ENCODE peak calls at places on chromosome 2, in five cellular contexts. One of them, this sample, is unnamed.

GRCh38 chr2:43220982-43221659 is 5.3 kb downstream of the ZFP36L2 start:
- DNase-seq in bronchial epithelial cell: peak
- DNase-seq in small intestine: peak
- DNase-seq in SK-N-SH: peak
- DNase-seq in H1: peak
- DNase-seq in this sample: peak

GRCh38 chr2:196453613-196454047 is 185.9 kb upstream of the CCDC150 start:
- DNase-seq in bronchial epithelial cell: peak
- DNase-seq in small intestine: peak
- DNase-seq in SK-N-SH: peak
- DNase-seq in H1: no peak
- DNase-seq in this sample: peak

GRCh38 chr2:95730813-95731212 is 139.0 kb downstream of the TRIM43 start:
- DNase-seq in bronchial epithelial cell: no peak
- DNase-seq in small intestine: no peak
- DNase-seq in SK-N-SH: no peak
- DNase-seq in H1: no peak
- DNase-seq in this sample: no peak

GRCh38 chr2:71455741-71456569 is 2.6 kb downstream of the DYSF start:
- DNase-seq in bronchial epithelial cell: no peak
- DNase-seq in small intestine: no peak
- DNase-seq in SK-N-SH: peak
- DNase-seq in H1: peak
- DNase-seq in this sample: no peak

GRCh38 chr2:150888337-150888736 is 373.3 kb downstream of the RBM43 start:
- DNase-seq in bronchial epithelial cell: no peak
- DNase-seq in small intestine: no peak
- DNase-seq in SK-N-SH: no peak
- DNase-seq in H1: no peak
- DNase-seq in this sample: no peak

GRCh38 chr2:238970553-238971081 is 122.7 kb downstream of the TWIST2 start:
- DNase-seq in bronchial epithelial cell: peak
- DNase-seq in small intestine: peak
- DNase-seq in SK-N-SH: peak
- DNase-seq in H1: peak
- DNase-seq in this sample: no peak

GRCh38 chr2:163364736-163365135 is 371.1 kb downstream of the FIGN start:
- DNase-seq in bronchial epithelial cell: no peak
- DNase-seq in small intestine: no peak
- DNase-seq in SK-N-SH: no peak
- DNase-seq in H1: no peak
- DNase-seq in this sample: no peak

GRCh38 chr2:33620-34019 is 12.7 kb downstream of the FAM110C start:
- DNase-seq in bronchial epithelial cell: peak
- DNase-seq in small intestine: peak
- DNase-seq in SK-N-SH: no peak
- DNase-seq in H1: no peak
- DNase-seq in this sample: no peak

GRCh38 chr2:186590538-186591441 is 934 bp downstream of the ITGAV start:
- DNase-seq in bronchial epithelial cell: peak
- DNase-seq in small intestine: peak
- DNase-seq in SK-N-SH: peak
- DNase-seq in H1: no peak
- DNase-seq in this sample: no peak

GRCh38 chr2:105062158-105062557 is 24.3 kb downstream of the MRPS9 start:
- DNase-seq in bronchial epithelial cell: no peak
- DNase-seq in small intestine: no peak
- DNase-seq in SK-N-SH: no peak
- DNase-seq in H1: no peak
- DNase-seq in this sample: no peak

GRCh38 chr2:127118038-127118437 is 11.1 kb upstream of the BIN1 start:
- DNase-seq in bronchial epithelial cell: no peak
- DNase-seq in small intestine: no peak
- DNase-seq in SK-N-SH: no peak
- DNase-seq in H1: peak
- DNase-seq in this sample: no peak

GRCh38 chr2:193103064-193103463 is 908.3 kb upstream of the TMEFF2 start:
- DNase-seq in bronchial epithelial cell: peak
- DNase-seq in small intestine: peak
- DNase-seq in SK-N-SH: no peak
- DNase-seq in H1: no peak
- DNase-seq in this sample: peak

GRCh38 chr2:162063899-162064298 is 10.1 kb downstream of the DPP4 start:
- DNase-seq in bronchial epithelial cell: no peak
- DNase-seq in small intestine: peak
- DNase-seq in SK-N-SH: no peak
- DNase-seq in H1: no peak
- DNase-seq in this sample: no peak

GRCh38 chr2:163601377-163601776 is 134.4 kb downstream of the FIGN start:
- DNase-seq in bronchial epithelial cell: peak
- DNase-seq in small intestine: no peak
- DNase-seq in SK-N-SH: no peak
- DNase-seq in H1: no peak
- DNase-seq in this sample: no peak

GRCh38 chr2:70069049-70069448 is 18.2 kb upstream of the PCBP1 start:
- DNase-seq in bronchial epithelial cell: peak
- DNase-seq in small intestine: peak
- DNase-seq in SK-N-SH: no peak
- DNase-seq in H1: no peak
- DNase-seq in this sample: no peak

GRCh38 chr2:229133155-229133772 is 137.8 kb downstream of the PID1 start:
- DNase-seq in bronchial epithelial cell: peak
- DNase-seq in small intestine: peak
- DNase-seq in SK-N-SH: peak
- DNase-seq in H1: no peak
- DNase-seq in this sample: no peak

GRCh38 chr2:190170673-190171072 is 108.1 kb upstream of the MSTN start:
- DNase-seq in bronchial epithelial cell: no peak
- DNase-seq in small intestine: peak
- DNase-seq in SK-N-SH: no peak
- DNase-seq in H1: no peak
- DNase-seq in this sample: no peak

GRCh38 chr2:122706757-122707223 is 951.3 kb downstream of the TSN start:
- DNase-seq in bronchial epithelial cell: no peak
- DNase-seq in small intestine: no peak
- DNase-seq in SK-N-SH: no peak
- DNase-seq in H1: no peak
- DNase-seq in this sample: no peak

GRCh38 chr2:222427606-222428320 is 3.4 kb downstream of the SGPP2 start:
- DNase-seq in bronchial epithelial cell: peak
- DNase-seq in small intestine: peak
- DNase-seq in SK-N-SH: no peak
- DNase-seq in H1: no peak
- DNase-seq in this sample: no peak

GRCh38 chr2:72148391-72148974 is 821 bp upstream of the CYP26B1 start:
- DNase-seq in bronchial epithelial cell: no peak
- DNase-seq in small intestine: no peak
- DNase-seq in SK-N-SH: peak
- DNase-seq in H1: peak
- DNase-seq in this sample: no peak

DNA sequence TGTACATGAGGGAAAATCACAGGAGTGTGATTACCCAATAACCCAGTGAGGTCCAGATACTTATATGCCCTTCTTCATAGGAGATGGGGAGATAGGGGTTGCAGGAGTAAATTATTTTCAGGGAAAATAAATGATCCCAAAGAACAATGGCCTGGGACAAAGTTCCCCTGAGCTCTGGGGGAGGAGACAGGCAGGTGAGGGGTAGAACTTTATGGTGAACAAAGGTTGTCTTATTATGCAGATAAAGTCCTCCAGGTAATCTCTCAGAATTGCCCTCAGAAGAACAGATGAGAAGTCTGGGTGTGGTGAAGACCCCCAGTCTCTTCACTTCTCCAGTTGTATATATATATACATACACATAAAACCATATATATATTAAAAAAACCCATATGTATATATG is 22.1 kb upstream of the RMDN2 start:
- DNase-seq in bronchial epithelial cell: no peak
- DNase-seq in small intestine: peak
- DNase-seq in SK-N-SH: no peak
- DNase-seq in H1: no peak
- DNase-seq in this sample: no peak
- H3K4me3 ChIP-seq in bronchial epithelial cell: no peak
- H3K4me3 ChIP-seq in small intestine: no peak
- H3K4me3 ChIP-seq in SK-N-SH: no peak
- H3K4me3 ChIP-seq in H1: no peak
- H3K4me3 ChIP-seq in this sample: no peak

GRCh38 chr2:174634130-174635014 is 36.8 kb upstream of the WIPF1 start:
- DNase-seq in bronchial epithelial cell: no peak
- DNase-seq in small intestine: peak
- DNase-seq in SK-N-SH: no peak
- DNase-seq in H1: no peak
- DNase-seq in this sample: no peak

GRCh38 chr2:174633621-174633927 is 36.0 kb upstream of the WIPF1 start:
- DNase-seq in bronchial epithelial cell: no peak
- DNase-seq in small intestine: no peak
- DNase-seq in SK-N-SH: no peak
- DNase-seq in H1: no peak
- DNase-seq in this sample: no peak

GRCh38 chr2:174636979-174637378 is 39.4 kb upstream of the WIPF1 start:
- DNase-seq in bronchial epithelial cell: no peak
- DNase-seq in small intestine: no peak
- DNase-seq in SK-N-SH: no peak
- DNase-seq in H1: no peak
- DNase-seq in this sample: no peak

GRCh38 chr2:174635747-174636399 is 38.3 kb upstream of the WIPF1 start:
- DNase-seq in bronchial epithelial cell: no peak
- DNase-seq in small intestine: no peak
- DNase-seq in SK-N-SH: no peak
- DNase-seq in H1: no peak
- DNase-seq in this sample: peak

DNA sequence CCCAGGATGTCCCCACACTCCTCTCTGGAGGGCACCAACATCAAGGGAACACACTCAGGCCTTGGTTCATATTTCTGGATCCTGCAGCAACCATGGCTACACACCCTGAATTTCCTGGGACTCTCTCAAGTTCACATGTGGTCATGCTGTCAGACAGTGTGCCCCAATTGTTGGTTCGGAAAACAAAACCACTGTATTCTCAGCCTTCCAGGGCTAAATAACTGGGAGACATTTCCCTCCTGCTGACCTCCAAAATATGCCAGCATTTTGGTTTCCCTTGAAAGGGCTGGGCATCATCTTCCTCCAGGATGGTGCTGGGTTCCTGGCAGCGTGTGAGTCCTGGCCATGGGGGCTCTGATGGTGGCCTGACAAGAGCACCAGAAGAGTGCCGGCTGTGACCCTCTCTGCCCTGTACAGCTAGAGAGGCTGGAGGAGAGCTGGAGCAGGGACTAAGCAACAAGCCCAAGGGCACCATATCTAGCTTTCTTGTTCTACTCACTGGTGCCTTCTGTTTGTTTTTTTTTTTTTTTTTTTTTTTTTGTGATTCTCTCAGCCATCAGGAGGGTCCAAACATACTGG is 37.5 kb upstream of the WIPF1 start:
- DNase-seq in bronchial epithelial cell: no peak
- DNase-seq in small intestine: no peak
- DNase-seq in SK-N-SH: no peak
- DNase-seq in H1: no peak
- DNase-seq in this sample: no peak
- H3K4me3 ChIP-seq in bronchial epithelial cell: no peak
- H3K4me3 ChIP-seq in small intestine: no peak
- H3K4me3 ChIP-seq in SK-N-SH: no peak
- H3K4me3 ChIP-seq in H1: no peak
- H3K4me3 ChIP-seq in this sample: no peak

GRCh38 chr2:119157850-119158511 is 570 bp downstream of the C1QL2 start:
- DNase-seq in bronchial epithelial cell: no peak
- DNase-seq in small intestine: no peak
- DNase-seq in SK-N-SH: no peak
- DNase-seq in H1: peak
- DNase-seq in this sample: no peak

GRCh38 chr2:119155633-119156032 is 2.9 kb downstream of the C1QL2 start:
- DNase-seq in bronchial epithelial cell: no peak
- DNase-seq in small intestine: no peak
- DNase-seq in SK-N-SH: no peak
- DNase-seq in H1: no peak
- DNase-seq in this sample: no peak

GRCh38 chr2:119158563-119159347 is at the start of gene C1QL2:
- DNase-seq in bronchial epithelial cell: no peak
- DNase-seq in small intestine: no peak
- DNase-seq in SK-N-SH: peak
- DNase-seq in H1: peak
- DNase-seq in this sample: no peak

GRCh38 chr2:119156891-119157773 is 1.4 kb downstream of the C1QL2 start:
- DNase-seq in bronchial epithelial cell: no peak
- DNase-seq in small intestine: no peak
- DNase-seq in SK-N-SH: no peak
- DNase-seq in H1: peak
- DNase-seq in this sample: no peak

GRCh38 chr2:119156105-119156890 is 2.3 kb downstream of the C1QL2 start:
- DNase-seq in bronchial epithelial cell: peak
- DNase-seq in small intestine: no peak
- DNase-seq in SK-N-SH: peak
- DNase-seq in H1: peak
- DNase-seq in this sample: no peak
- H3K4me3 ChIP-seq in bronchial epithelial cell: no peak
- H3K4me3 ChIP-seq in small intestine: no peak
- H3K4me3 ChIP-seq in SK-N-SH: no peak
- H3K4me3 ChIP-seq in H1: peak
- H3K4me3 ChIP-seq in this sample: no peak

GRCh38 chr2:97996679-97997078 is 931 bp upstream of the TMEM131 start:
- DNase-seq in bronchial epithelial cell: no peak
- DNase-seq in small intestine: no peak
- DNase-seq in SK-N-SH: no peak
- DNase-seq in H1: no peak
- DNase-seq in this sample: no peak
- H3K4me3 ChIP-seq in bronchial epithelial cell: peak
- H3K4me3 ChIP-seq in small intestine: no peak
- H3K4me3 ChIP-seq in SK-N-SH: no peak
- H3K4me3 ChIP-seq in H1: peak
- H3K4me3 ChIP-seq in this sample: peak

DNA sequence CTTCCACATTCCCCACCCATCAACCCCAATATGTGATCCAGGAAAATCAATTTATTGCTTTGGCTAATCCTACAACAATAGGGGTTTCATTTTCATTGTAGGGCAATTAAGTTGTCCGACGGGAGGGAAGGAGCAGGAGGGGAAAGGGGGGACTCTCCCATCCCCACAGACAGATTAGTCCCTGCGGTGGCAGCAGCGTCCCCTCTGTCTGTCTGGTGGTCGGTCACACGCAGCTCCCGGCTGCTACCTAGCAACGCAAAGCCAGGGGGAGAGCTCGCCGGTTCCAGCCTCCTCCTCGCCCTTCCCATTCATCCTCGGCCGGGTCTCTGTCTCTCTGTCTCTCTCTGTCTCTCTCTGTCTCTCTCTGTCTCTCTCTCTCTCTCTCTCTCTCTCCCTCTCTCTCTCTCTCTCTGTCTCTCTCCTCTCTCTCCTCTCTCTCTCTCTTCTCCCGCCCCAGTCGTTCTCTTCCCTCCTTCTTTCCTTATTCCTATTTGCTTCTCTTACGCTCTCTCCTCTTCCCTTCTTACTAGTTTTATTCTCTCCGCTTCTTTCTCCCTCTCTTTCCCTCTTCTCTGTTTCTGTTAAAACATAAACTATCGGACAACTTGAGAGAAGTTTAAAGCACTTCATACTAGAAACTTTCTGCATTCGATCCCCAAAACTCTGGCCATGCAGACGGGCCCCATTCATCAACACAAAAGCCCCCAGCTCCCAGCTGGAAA is 1.2 kb downstream of the LRP2 start:
- DNase-seq in bronchial epithelial cell: no peak
- DNase-seq in small intestine: no peak
- DNase-seq in SK-N-SH: peak
- DNase-seq in H1: peak
- DNase-seq in this sample: no peak
- H3K4me3 ChIP-seq in bronchial epithelial cell: no peak
- H3K4me3 ChIP-seq in small intestine: peak
- H3K4me3 ChIP-seq in SK-N-SH: peak
- H3K4me3 ChIP-seq in H1: peak
- H3K4me3 ChIP-seq in this sample: peak

GRCh38 chr2:109243526-109244425 is 114.8 kb downstream of the SH3RF3 start:
- DNase-seq in bronchial epithelial cell: no peak
- DNase-seq in small intestine: no peak
- DNase-seq in SK-N-SH: no peak
- DNase-seq in H1: no peak
- DNase-seq in this sample: no peak
- H3K4me3 ChIP-seq in bronchial epithelial cell: no peak
- H3K4me3 ChIP-seq in small intestine: no peak
- H3K4me3 ChIP-seq in SK-N-SH: no peak
- H3K4me3 ChIP-seq in H1: no peak
- H3K4me3 ChIP-seq in this sample: no peak